ENCODE peak calls at places on chromosomes 3 and 15, in four cellular contexts. Z, E, A and V are unnamed samples.
A peak's percentile ranks its signal among the peaks of the same experiment; 100 is the strongest.

GRCh38 chr3:193333229-193333628 is 45.3 kb downstream of the ATP13A5 start:
- DNase-seq in Z (no peak), E (no peak), A (no peak), V (no peak)

GRCh38 chr3:185402561-185402960 is 39.6 kb downstream of the MAP3K13 start:
- DNase-seq in Z (no peak), E (no peak), A (no peak), V (peak; percentile 61)

GRCh38 chr15:37038716-37039106 is 61.6 kb downstream of the MEIS2 start:
- DNase-seq in Z (no peak), E (no peak), A (no peak), V (peak; percentile 27)

GRCh38 chr3:126995926-126996512 is 13.1 kb downstream of the PLXNA1 start:
- DNase-seq in Z (no peak), E (no peak), A (no peak), V (no peak)

GRCh38 chr3:140176526-140176925 is 241.5 kb downstream of the CLSTN2 start:
- DNase-seq in Z (no peak), E (no peak), A (no peak), V (no peak)

GRCh38 chr3:37819591-37819990 is 42.1 kb upstream of the CTDSPL start:
- DNase-seq in Z (no peak), E (no peak), A (no peak), V (peak; percentile 53)

GRCh38 chr3:24773798-24774197 is 279.1 kb upstream of the THRB start:
- DNase-seq in Z (peak; percentile 13), E (no peak), A (peak; percentile 49), V (peak; percentile 55)

GRCh38 chr15:57640935-57641682 is 49.4 kb downstream of the MYZAP start:
- DNase-seq in Z (peak; percentile 63), E (no peak), A (peak; percentile 26), V (peak; percentile 49)

GRCh38 chr3:45110185-45110833 is 35.9 kb downstream of the CDCP1 start:
- DNase-seq in Z (no peak), E (no peak), A (peak; percentile 53), V (no peak)

GRCh38 chr3:133490468-133491351 is 82.8 kb upstream of the CDV3 start:
- DNase-seq in Z (no peak), E (peak; percentile 76), A (no peak), V (no peak)

GRCh38 chr15:70018646-70019600 is 78.8 kb downstream of the TLE3 start:
- DNase-seq in Z (no peak), E (no peak), A (no peak), V (no peak)

GRCh38 chr3:14486460-14486859 is 53.7 kb downstream of the GRIP2 start:
- DNase-seq in Z (no peak), E (no peak), A (no peak), V (no peak)

GRCh38 chr3:194865595-194865994 is 179.9 kb downstream of the FAM43A start:
- DNase-seq in Z (no peak), E (no peak), A (no peak), V (no peak)

GRCh38 chr3:110504901-110505300 is 566.7 kb upstream of the NECTIN3 start:
- DNase-seq in Z (no peak), E (no peak), A (no peak), V (no peak)

GRCh38 chr3:151863611-151864010 is 9.8 kb upstream of the SUCNR1 start:
- DNase-seq in Z (no peak), E (no peak), A (no peak), V (no peak)

GRCh38 chr3:187773233-187773962 is 28.1 kb upstream of the BCL6 start:
- DNase-seq in Z (no peak), E (peak; percentile 48), A (no peak), V (no peak)

GRCh38 chr3:124826703-124827102 is 60.5 kb downstream of the ITGB5 start:
- DNase-seq in Z (no peak), E (no peak), A (no peak), V (no peak)

GRCh38 chr3:128559486-128560225 is 66.7 kb upstream of the GATA2 start:
- DNase-seq in Z (no peak), E (no peak), A (no peak), V (no peak)

GRCh38 chr3:18189651-18190050 is 235.5 kb downstream of the SATB1 start:
- DNase-seq in Z (no peak), E (no peak), A (no peak), V (peak; percentile 6)

GRCh38 chr3:25454411-25454927 is 26.4 kb downstream of the RARB start:
- DNase-seq in Z (no peak), E (no peak), A (no peak), V (no peak)

GRCh38 chr3:3133490-3133889 is 6.8 kb downstream of the TRNT1 start:
- DNase-seq in Z (no peak), E (no peak), A (no peak), V (no peak)

GRCh38 chr3:62374375-62374876 is 1.1 kb upstream of the FEZF2 start:
- DNase-seq in Z (no peak), E (no peak), A (no peak), V (peak; percentile 27)
- TF ChIP-seq PBX3 in Z (no peak), E (no peak), A (no peak), V (no peak)

GRCh38 chr15:80694624-80695098 is 449 bp upstream of the ABHD17C start:
- DNase-seq in Z (peak; percentile 72), E (no peak), A (no peak), V (no peak)
- TF ChIP-seq PBX3 in Z (no peak), E (no peak), A (no peak), V (no peak)

DNA sequence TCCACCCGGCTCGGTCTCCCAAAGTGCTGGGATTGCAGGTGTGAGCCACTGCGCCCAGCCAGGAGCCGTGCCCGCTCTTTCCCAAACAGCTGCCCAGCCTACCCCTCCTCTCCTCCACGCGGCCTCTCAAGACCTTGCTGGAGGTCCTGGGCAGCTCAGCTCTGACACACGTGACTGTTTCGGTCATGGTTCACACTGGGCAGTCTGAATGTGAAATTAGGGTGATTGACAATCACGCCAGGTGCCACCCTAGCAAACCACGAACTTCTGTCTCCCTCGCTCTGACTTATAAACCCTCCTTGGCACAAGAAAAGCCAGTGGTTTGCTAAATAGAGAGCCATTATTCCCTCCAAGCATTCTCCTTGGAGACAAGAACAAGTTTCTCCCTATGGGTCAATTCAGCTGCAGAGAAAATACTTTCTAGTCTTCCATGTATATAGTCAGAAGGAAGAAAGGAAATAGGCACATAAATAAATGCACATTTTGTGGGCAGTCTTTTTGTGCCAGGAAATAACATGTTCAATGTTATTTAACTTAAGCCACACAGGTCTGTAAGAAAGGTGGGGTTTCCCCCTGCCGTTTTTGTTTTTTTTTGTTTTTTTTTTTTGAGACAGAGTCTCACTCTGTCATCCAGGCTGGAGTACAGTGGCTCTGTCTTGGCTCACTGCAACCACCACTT is 121.9 kb upstream of the MEF2A start:
- DNase-seq in Z (no peak), E (no peak), A (no peak), V (peak; percentile 9)
- TF ChIP-seq PBX3 in Z (no peak), E (no peak), A (no peak), V (no peak)

GRCh38 chr15:50320504-50320903 is 34.5 kb downstream of the GABPB1 start:
- DNase-seq in Z (no peak), E (no peak), A (no peak), V (no peak)

GRCh38 chr15:50318697-50319096 is 36.3 kb downstream of the GABPB1 start:
- DNase-seq in Z (no peak), E (no peak), A (no peak), V (no peak)

GRCh38 chr15:50312636-50313035 is 42.4 kb downstream of the GABPB1 start:
- DNase-seq in Z (no peak), E (no peak), A (no peak), V (no peak)

GRCh38 chr15:50321680-50322079 is 33.3 kb downstream of the GABPB1 start:
- DNase-seq in Z (no peak), E (no peak), A (no peak), V (no peak)

DNA sequence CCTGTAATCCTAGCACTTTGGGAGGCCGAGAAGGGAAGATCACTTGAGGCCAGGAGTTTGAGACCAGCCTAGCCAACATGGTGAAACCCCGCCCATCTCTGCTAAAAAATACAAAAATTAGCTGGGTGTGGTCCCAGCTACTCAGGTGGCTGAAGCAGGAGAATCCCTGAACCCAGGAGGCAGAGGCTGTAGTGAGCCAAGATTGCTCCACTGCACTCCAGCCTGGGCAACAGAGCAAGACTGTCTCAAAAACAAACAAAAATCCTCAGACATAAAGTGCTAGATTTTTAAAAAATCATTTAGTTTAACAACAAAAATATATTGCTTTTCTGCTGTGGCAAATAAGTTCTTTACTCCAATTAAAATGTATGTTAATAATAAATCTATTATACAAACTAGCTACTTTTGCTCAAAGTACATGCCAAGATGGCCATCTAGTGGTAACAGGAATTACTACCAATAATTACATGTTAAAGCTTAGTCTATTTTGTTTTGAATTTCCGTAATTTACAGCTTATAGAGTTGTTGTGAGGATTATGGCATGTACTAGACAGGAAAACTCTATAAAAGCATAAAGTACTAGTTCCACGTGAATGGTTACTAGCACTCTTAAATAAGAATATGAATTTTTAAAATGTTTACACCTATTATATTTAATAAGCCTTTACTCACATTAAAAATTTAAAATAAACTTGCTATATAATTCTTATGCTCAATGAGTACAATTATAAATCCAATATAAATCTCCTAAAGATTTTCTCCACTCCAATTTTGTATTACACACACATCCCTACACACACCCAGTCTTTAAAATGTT is 39.0 kb downstream of the GABPB1 start:
- DNase-seq in Z (peak; percentile 25), E (no peak), A (peak; percentile 42), V (peak; percentile 45)
- TF ChIP-seq PBX3 in Z (no peak), E (no peak), A (no peak), V (no peak)

GRCh38 chr3:15628967-15629366 is 27.4 kb downstream of the BTD start:
- DNase-seq in Z (no peak), E (no peak), A (no peak), V (no peak)
- TF ChIP-seq PBX3 in Z (no peak), E (no peak), A (no peak), V (no peak)